ENCODE peak calls at places on chromosomes 13 and 19, in four cellular contexts. B is ovary; A is PC-3; R is naive thymus-derived CD4-positive, alpha-beta T cell. S is an unnamed sample.

GRCh38 chr19:45863840-45864628 is at the start of gene FOXA3:
- DNase-seq in B (no peak), A (peak), R (peak), S (no peak)

GRCh38 chr19:21850636-21851255 is 14.8 kb upstream of the ZNF43 start:
- DNase-seq in B (no peak), A (no peak), R (no peak), S (no peak)

GRCh38 chr19:294341-294818 is 3.2 kb upstream of the PLPP2 start:
- DNase-seq in B (no peak), A (no peak), R (no peak), S (no peak)

GRCh38 chr13:112839347-112840105 is 129.5 kb upstream of the MCF2L start:
- DNase-seq in B (no peak), A (no peak), R (no peak), S (no peak)

GRCh38 chr19:53463263-53463662 is 4.3 kb upstream of the ZNF813 start:
- DNase-seq in B (peak), A (no peak), R (no peak), S (no peak)

GRCh38 chr19:3618144-3618810 is 8.3 kb downstream of the CACTIN start:
- DNase-seq in B (peak), A (peak), R (no peak), S (no peak)

GRCh38 chr13:49560270-49561063 is 24.9 kb downstream of the RCBTB1 start:
- DNase-seq in B (peak), A (peak), R (no peak), S (peak)

GRCh38 chr19:45404557-45405434 is at the start of gene PPP1R13L:
- DNase-seq in B (peak), A (peak), R (no peak), S (peak)

DNA sequence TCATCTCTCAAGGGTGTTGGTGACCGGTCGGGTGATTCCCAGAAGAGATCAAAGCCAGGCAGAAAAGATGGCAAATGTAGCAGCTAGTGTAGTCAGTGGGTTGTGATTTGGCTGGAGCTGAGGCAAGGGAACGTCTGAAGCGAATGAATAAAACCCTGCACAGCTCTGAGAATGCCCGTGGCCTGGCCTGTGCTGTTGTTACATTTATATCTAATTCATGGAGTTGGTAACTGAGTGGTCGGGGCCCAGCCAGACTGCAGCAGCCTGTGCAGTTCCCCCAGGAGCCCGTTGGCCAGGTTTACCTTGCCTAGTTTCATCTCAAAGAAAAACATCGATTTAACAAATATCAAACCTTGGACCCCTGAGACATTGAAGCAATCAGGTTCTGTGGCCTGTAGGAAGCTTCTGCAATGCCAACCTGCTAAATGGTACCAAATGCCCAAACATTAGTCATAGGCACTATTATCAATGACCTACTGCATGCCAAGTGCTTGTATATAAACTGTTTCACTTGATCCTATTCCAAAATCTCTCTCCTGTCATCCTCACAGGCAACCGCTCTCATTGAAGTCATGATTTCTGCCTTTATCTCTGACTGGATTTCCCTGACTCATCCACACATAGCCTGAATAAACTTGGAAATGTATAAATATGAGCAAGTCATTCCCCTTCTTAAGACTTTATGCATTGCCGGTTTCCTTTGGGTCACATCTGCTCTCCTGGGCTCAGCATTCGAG is 153.6 kb upstream of the SERP2 start:
- DNase-seq in B (no peak), A (peak), R (no peak), S (no peak)
- H3K4me3 ChIP-seq in B (no peak), A (no peak), R (no peak), S (no peak)

GRCh38 chr13:19961484-19961883 is 3.0 kb downstream of the ZMYM2 start:
- DNase-seq in B (no peak), A (no peak), R (no peak), S (no peak)
- H3K4me3 ChIP-seq in B (no peak), A (peak), R (no peak), S (no peak)

GRCh38 chr13:27980280-27980998 is 8.1 kb downstream of the URAD start:
- DNase-seq in B (no peak), A (no peak), R (no peak), S (no peak)

GRCh38 chr13:27979001-27979643 is 9.4 kb downstream of the URAD start:
- DNase-seq in B (no peak), A (no peak), R (no peak), S (no peak)

GRCh38 chr13:27978301-27978968 is 9.3 kb upstream of the CDX2 start:
- DNase-seq in B (no peak), A (no peak), R (no peak), S (no peak)

GRCh38 chr13:27981006-27981708 is 7.3 kb downstream of the URAD start:
- DNase-seq in B (no peak), A (no peak), R (no peak), S (no peak)

GRCh38 chr13:27979765-27980279 is 8.7 kb downstream of the URAD start:
- DNase-seq in B (no peak), A (no peak), R (no peak), S (no peak)
- H3K4me3 ChIP-seq in B (no peak), A (no peak), R (no peak), S (no peak)

DNA sequence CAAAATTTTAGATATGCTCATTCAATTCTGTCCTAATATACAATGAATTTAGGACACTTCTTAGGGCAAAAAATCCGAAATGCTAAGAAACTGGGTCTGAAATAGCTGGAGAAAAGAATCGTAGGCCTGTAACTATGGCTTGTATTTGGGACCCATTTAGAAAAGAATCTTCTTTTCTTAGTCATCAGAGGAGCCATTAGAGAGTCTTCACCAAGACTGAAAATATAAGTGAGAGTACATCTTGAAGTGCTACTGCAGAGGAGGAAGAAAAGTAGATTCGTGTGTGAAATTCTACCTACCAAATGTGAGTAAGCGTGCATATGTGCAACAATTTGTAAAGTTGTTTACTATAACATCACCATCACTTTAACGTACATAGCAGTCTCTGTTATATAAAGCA is 8.8 kb upstream of the DACH1 start:
- DNase-seq in B (no peak), A (no peak), R (no peak), S (no peak)
- H3K4me3 ChIP-seq in B (no peak), A (no peak), R (no peak), S (no peak)

DNA sequence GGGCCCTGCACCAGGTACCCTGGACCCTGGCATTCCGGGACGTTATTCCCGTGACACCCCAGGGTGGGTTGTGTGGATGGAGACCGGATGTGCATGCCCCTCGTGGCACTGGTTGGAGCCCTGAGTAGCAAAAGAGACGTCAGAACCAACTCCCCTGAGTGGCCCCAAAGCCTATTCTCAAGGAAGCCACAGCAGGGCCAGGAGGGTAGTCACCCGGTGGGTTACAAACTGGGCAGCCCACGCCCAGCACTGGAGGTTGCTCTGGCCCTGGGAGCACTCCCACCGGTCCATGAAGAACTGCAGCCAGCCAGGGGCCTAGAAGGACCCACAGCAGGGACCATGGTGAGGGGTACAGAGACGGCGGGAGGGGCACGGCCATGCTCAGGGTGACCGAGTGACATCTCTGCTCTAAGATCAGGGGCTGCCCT is 7.5 kb downstream of the KLF16 start:
- DNase-seq in B (no peak), A (no peak), R (peak), S (no peak)
- H3K4me3 ChIP-seq in B (no peak), A (no peak), R (peak), S (peak)

DNA sequence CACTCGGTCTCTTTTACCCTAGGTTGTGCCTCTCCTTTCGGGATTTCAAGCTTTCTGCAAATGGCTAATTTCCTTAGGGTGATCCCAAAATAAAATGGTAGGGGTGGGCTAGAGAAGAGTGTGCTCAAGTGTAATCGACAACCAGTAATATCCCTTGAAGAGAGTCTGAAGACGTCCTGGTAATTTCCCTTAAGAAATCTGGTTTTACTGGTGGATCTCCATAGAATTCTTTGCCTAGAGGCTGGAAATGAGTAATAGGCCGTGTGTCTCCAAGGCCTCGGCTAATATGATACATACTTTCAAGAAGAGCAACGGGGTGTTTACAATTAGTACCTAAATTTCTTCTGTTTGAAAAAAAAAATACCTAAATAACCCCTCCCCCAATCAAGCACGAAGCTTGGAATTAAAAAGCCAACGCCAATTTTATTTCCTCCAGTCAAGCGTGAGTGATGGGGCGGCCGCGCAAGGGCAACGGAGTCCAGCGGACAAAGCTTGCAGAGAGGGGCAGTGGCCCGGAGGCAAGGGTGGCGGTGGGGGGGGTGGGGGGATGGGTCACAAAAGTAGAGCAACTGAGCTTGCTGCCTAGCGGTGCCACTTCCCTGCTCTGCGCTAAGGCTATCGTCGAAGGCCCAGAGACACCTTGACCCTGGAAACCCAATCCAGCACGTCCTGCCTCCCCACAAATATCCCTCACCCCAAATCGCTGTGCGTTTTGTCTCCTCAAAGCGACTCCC is 7.8 kb downstream of the SOX21 start:
- DNase-seq in B (no peak), A (peak), R (no peak), S (no peak)
- H3K4me3 ChIP-seq in B (no peak), A (no peak), R (no peak), S (no peak)

S was measured in Jurkat, Clone E6-1.